ENCODE peak calls at places on chromosome 12, in six cellular contexts. W is neural crest cell, Y is HT-29, T is activated T-cell treated with anti-CD3 and anti-CD28 coated beads for 1 hour, B is HS-27A, J is D721Med. O is an unnamed sample.

GRCh38 chr12:3771853-3772252 is 18.9 kb upstream of the CRACR2A start:
- DNase-seq in W (no peak), Y (no peak), T (no peak), B (no peak), J (no peak), O (peak)

GRCh38 chr12:100951756-100952155 is 157.2 kb downstream of the ANO4 start:
- DNase-seq in W (no peak), Y (no peak), T (no peak), B (no peak), J (no peak), O (no peak)

GRCh38 chr12:104670439-104671406 is 214.0 kb downstream of the CHST11 start:
- DNase-seq in W (no peak), Y (peak), T (no peak), B (no peak), J (no peak), O (no peak)

GRCh38 chr12:104466694-104467345 is 10.1 kb downstream of the CHST11 start:
- DNase-seq in W (no peak), Y (no peak), T (no peak), B (no peak), J (no peak), O (no peak)

GRCh38 chr12:25771062-25771461 is 187.4 kb upstream of the RASSF8 start:
- DNase-seq in W (no peak), Y (no peak), T (no peak), B (no peak), J (no peak), O (no peak)

GRCh38 chr12:106854723-106855122 is 80.2 kb downstream of the RIC8B start:
- DNase-seq in W (no peak), Y (no peak), T (no peak), B (no peak), J (no peak), O (no peak)

GRCh38 chr12:8027856-8028255 is 4.7 kb upstream of the FOXJ2 start:
- DNase-seq in W (no peak), Y (no peak), T (no peak), B (no peak), J (no peak), O (no peak)

GRCh38 chr12:2324375-2324774 is 271.6 kb downstream of the CACNA1C start:
- DNase-seq in W (no peak), Y (no peak), T (no peak), B (no peak), J (no peak), O (peak)

GRCh38 chr12:124928095-124928911 is 13.9 kb upstream of the UBC start:
- DNase-seq in W (no peak), Y (peak), T (no peak), B (no peak), J (no peak), O (no peak)

GRCh38 chr12:123384994-123385376 is 1.1 kb downstream of the KMT5A start:
- DNase-seq in W (no peak), Y (peak), T (no peak), B (no peak), J (no peak), O (no peak)

GRCh38 chr12:45231515-45232145 is 15.7 kb downstream of the ANO6 start:
- DNase-seq in W (no peak), Y (no peak), T (no peak), B (no peak), J (no peak), O (no peak)

GRCh38 chr12:28937196-28937595 is 211.9 kb upstream of the FAR2 start:
- DNase-seq in W (no peak), Y (no peak), T (no peak), B (peak), J (no peak), O (no peak)

GRCh38 chr12:17079251-17079909 is 473.4 kb upstream of the LMO3 start:
- DNase-seq in W (no peak), Y (peak), T (no peak), B (no peak), J (no peak), O (no peak)

GRCh38 chr12:21500786-21501257 is 613 bp downstream of the RECQL start:
- DNase-seq in W (no peak), Y (no peak), T (no peak), B (no peak), J (no peak), O (peak)

GRCh38 chr12:56676851-56677601 is 11.1 kb downstream of the PTGES3 start:
- DNase-seq in W (no peak), Y (no peak), T (no peak), B (no peak), J (no peak), O (no peak)

GRCh38 chr12:459430-460258 is at the start of gene B4GALNT3:
- DNase-seq in W (peak), Y (peak), T (peak), B (no peak), J (peak), O (peak)

GRCh38 chr12:132775502-132776233 is 14.0 kb upstream of the ANKLE2 start:
- DNase-seq in W (no peak), Y (no peak), T (no peak), B (no peak), J (no peak), O (no peak)

GRCh38 chr12:55925870-55926737 is 1.6 kb downstream of the PYM1 start:
- DNase-seq in W (no peak), Y (peak), T (no peak), B (no peak), J (no peak), O (no peak)

GRCh38 chr12:70448371-70448770 is 82.3 kb downstream of the KCNMB4 start:
- DNase-seq in W (no peak), Y (no peak), T (no peak), B (peak), J (no peak), O (no peak)

GRCh38 chr12:52415870-52416750 is 10.0 kb upstream of the KRT82 start:
- DNase-seq in W (no peak), Y (no peak), T (no peak), B (peak), J (no peak), O (no peak)

GRCh38 chr12:110619534-110619953 is 5.6 kb downstream of the TCTN1 start:
- DNase-seq in W (no peak), Y (no peak), T (no peak), B (no peak), J (no peak), O (no peak)

GRCh38 chr12:69527506-69528272 is 57.5 kb downstream of the FRS2 start:
- DNase-seq in W (no peak), Y (no peak), T (no peak), B (no peak), J (no peak), O (no peak)

GRCh38 chr12:79524507-79525148 is 166.1 kb downstream of the PAWR start:
- DNase-seq in W (no peak), Y (no peak), T (no peak), B (no peak), J (no peak), O (no peak)

O was measured in cerebellum.